ENCODE peak calls at places on chromosomes 11 and 22, in seven cellular contexts. Q, S, N, U, P, Z and E are unnamed samples.

GRCh38 chr11:2703487-2704141 is 3.8 kb upstream of the KCNQ1OT1 start:
- DNase-seq in Q (no peak), S (no peak), N (no peak), U (no peak), P (peak), Z (no peak), E (no peak)

GRCh38 chr22:20031732-20032406 is 11.0 kb downstream of the TANGO2 start:
- DNase-seq in Q (no peak), S (no peak), N (no peak), U (no peak), P (no peak), Z (no peak), E (peak)

GRCh38 chr11:63821411-63821810 is 8.2 kb downstream of the SPINDOC start:
- DNase-seq in Q (no peak), S (no peak), N (peak), U (no peak), P (no peak), Z (no peak), E (no peak)

GRCh38 chr11:130213143-130213978 is 53.8 kb downstream of the ST14 start:
- DNase-seq in Q (peak), S (peak), N (peak), U (peak), P (peak), Z (peak), E (peak)

GRCh38 chr11:48154162-48154561 is 62.4 kb upstream of the OR4B1 start:
- DNase-seq in Q (peak), S (peak), N (no peak), U (no peak), P (no peak), Z (no peak), E (no peak)

GRCh38 chr11:67563354-67564114 is 20.1 kb upstream of the GSTP1 start:
- DNase-seq in Q (peak), S (peak), N (peak), U (no peak), P (peak), Z (no peak), E (no peak)

GRCh38 chr11:86277741-86278140 is 24.3 kb upstream of the HIKESHI start:
- DNase-seq in Q (peak), S (no peak), N (no peak), U (no peak), P (no peak), Z (no peak), E (no peak)

GRCh38 chr11:134380229-134380628 is 31.8 kb downstream of the B3GAT1 start:
- DNase-seq in Q (no peak), S (no peak), N (no peak), U (no peak), P (no peak), Z (no peak), E (no peak)

GRCh38 chr11:7936615-7937014 is 4.9 kb downstream of the OR10A3 start:
- DNase-seq in Q (no peak), S (no peak), N (no peak), U (no peak), P (no peak), Z (no peak), E (no peak)

GRCh38 chr11:69808708-69809107 is 10.5 kb downstream of the FGF3 start:
- DNase-seq in Q (peak), S (peak), N (peak), U (no peak), P (peak), Z (no peak), E (no peak)

GRCh38 chr11:57480409-57481137 is 20.2 kb downstream of the RTN4RL2 start:
- DNase-seq in Q (peak), S (peak), N (peak), U (no peak), P (peak), Z (no peak), E (peak)

DNA sequence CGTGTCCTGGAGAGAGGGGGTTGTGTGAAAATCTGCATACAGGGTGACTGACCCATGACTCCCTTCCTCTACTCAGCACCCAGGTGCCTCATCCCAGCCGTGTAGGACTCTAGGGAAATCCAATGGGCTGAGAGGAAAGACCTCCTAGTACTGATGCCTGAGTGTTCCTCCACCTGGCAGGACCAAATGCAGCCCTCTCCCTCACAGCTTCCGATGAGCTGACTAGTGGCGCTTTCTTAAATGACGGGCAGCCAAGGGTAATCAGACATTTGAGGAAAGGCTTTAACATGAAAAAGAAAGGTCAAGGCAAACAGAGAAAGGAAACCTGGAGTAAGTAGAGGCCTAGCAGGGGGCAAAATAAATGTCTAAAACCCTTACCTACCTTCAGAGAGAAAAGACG is 5.0 kb upstream of the KCNJ1 start:
- DNase-seq in Q (no peak), S (no peak), N (no peak), U (no peak), P (no peak), Z (no peak), E (no peak)
- H3K18ac ChIP-seq in Q (no peak), S (no peak), N (no peak), U (no peak), P (no peak), Z (no peak), E (no peak)

GRCh38 chr11:127943152-127943551 is 644.2 kb downstream of the ETS1 start:
- DNase-seq in Q (no peak), S (no peak), N (no peak), U (no peak), P (no peak), Z (no peak), E (no peak)
- H3K18ac ChIP-seq in Q (no peak), S (no peak), N (no peak), U (no peak), P (no peak), Z (no peak), E (no peak)

DNA sequence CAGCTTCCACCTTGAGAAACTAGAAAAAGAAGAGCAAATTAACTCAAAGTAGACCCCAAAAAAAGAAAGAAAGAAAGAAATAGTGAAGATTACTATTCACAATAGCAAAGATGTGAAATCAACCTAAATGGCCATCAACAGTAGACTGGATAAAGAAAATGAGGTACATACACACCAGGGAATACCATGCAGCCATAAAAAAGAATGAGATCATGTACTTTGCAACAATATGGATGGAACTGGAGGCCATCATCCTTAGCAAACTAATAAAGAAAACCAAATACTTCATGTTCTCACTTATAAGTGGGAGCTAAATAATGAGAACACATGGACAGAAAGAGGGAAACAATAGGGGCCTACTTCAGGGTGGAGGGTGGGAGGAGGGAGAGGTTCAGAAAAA is 13.8 kb downstream of the CD3D start:
- DNase-seq in Q (no peak), S (no peak), N (no peak), U (no peak), P (no peak), Z (no peak), E (no peak)
- H3K18ac ChIP-seq in Q (no peak), S (no peak), N (no peak), U (no peak), P (no peak), Z (no peak), E (no peak)

DNA sequence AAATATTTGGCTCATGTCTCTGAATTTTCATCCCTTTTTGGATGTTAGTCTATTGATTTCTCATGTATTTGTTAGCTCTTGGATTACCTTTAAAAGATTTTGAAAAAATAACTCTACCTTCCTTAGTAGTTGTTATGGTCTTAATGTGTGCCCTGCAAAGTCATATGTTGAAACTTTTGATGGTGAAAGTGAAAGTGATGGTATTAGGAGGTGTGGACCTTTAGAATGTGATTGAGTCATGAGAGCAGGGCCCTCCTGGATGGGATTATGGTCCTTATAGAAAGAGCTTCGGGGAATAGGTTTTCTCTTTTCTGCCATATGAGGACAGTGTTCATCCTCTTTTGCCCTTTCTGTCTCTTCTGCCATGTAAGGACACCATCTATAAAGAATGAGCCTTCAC is 33.6 kb upstream of the MPPED2 start:
- DNase-seq in Q (no peak), S (no peak), N (no peak), U (no peak), P (no peak), Z (no peak), E (no peak)
- H3K18ac ChIP-seq in Q (no peak), S (no peak), N (no peak), U (no peak), P (no peak), Z (no peak), E (no peak)

GRCh38 chr11:103241574-103241973 is 132.3 kb downstream of the DYNC2H1 start:
- DNase-seq in Q (no peak), S (no peak), N (no peak), U (no peak), P (no peak), Z (no peak), E (no peak)
- H3K18ac ChIP-seq in Q (no peak), S (no peak), N (no peak), U (no peak), P (no peak), Z (no peak), E (no peak)